ENCODE peak calls at places on chromosomes 1 and 21, in seven cellular contexts. R is GM12891, K is K562, V is SK-N-SH, L is H1, F is GM12878, H is HepG2. W is an unnamed sample.

GRCh38 chr1:15296602-15297321 is 49.7 kb downstream of the FHAD1 start:
- DNase-seq in L (no peak), V (no peak), H (no peak), K (no peak), F (no peak), R (peak), W (no peak)

GRCh38 chr1:44313265-44313918 is 41.7 kb downstream of the ERI3 start:
- DNase-seq in V (no peak), F (no peak), H (no peak), L (no peak), K (no peak), R (no peak), W (no peak)

GRCh38 chr1:72606216-72606615 is 323.9 kb upstream of the NEGR1 start:
- DNase-seq in K (no peak), F (no peak), L (no peak), V (no peak), H (no peak), R (no peak), W (no peak)

GRCh38 chr1:202029171-202029665 is 18.8 kb downstream of the ELF3 start:
- DNase-seq in L (no peak), K (no peak), H (no peak), V (no peak), F (no peak), R (no peak), W (no peak)

GRCh38 chr1:8629241-8630091 is 188.0 kb downstream of the RERE start:
- DNase-seq in H (peak), K (no peak), R (peak), L (no peak), F (peak), V (no peak), W (peak)

GRCh38 chr1:158148458-158148857 is 32.2 kb upstream of the CD1D start:
- DNase-seq in F (no peak), H (no peak), K (no peak), V (no peak), L (no peak), R (no peak), W (no peak)

GRCh38 chr1:110004583-110004982 is 20.0 kb downstream of the AHCYL1 start:
- DNase-seq in L (no peak), V (no peak), H (no peak), R (no peak), F (no peak), K (no peak), W (no peak)

GRCh38 chr21:33230518-33231324 is 983 bp downstream of the IFNAR2 start:
- DNase-seq in R (peak), V (peak), L (no peak), H (peak), F (no peak), K (peak), W (no peak)

GRCh38 chr1:211613951-211614350 is 35.0 kb upstream of the SLC30A1 start:
- DNase-seq in R (no peak), V (peak), F (no peak), K (no peak), H (no peak), L (no peak), W (no peak)

GRCh38 chr21:30579351-30579750 is 10.8 kb downstream of the KRTAP22-2 start:
- DNase-seq in F (no peak), K (no peak), V (no peak), R (no peak), H (no peak), L (no peak), W (no peak)

GRCh38 chr1:10624256-10625050 is 149.7 kb downstream of the PEX14 start:
- DNase-seq in V (no peak), H (no peak), K (no peak), F (no peak), R (no peak), L (no peak), W (no peak)

GRCh38 chr1:86388777-86389176 is 7.3 kb downstream of the ODF2L start:
- DNase-seq in K (no peak), L (no peak), V (no peak), R (no peak), F (no peak), H (no peak), W (no peak)

GRCh38 chr1:116934586-116935207 is 25.0 kb downstream of the PTGFRN start:
- DNase-seq in R (no peak), H (peak), F (no peak), V (no peak), K (peak), L (no peak), W (no peak)

GRCh38 chr1:157114183-157115121 is 14.8 kb upstream of the ETV3L start:
- DNase-seq in K (no peak), R (no peak), H (no peak), L (peak), V (no peak), F (no peak), W (no peak)

GRCh38 chr1:187894349-187894748 is 1065.6 kb downstream of the PLA2G4A start:
- DNase-seq in F (no peak), L (no peak), K (no peak), H (no peak), V (no peak), R (no peak), W (no peak)

GRCh38 chr1:203463469-203464062 is 12.0 kb upstream of the PRELP start:
- DNase-seq in L (no peak), K (no peak), R (no peak), H (no peak), F (no peak), V (no peak), W (no peak)

GRCh38 chr1:161119379-161120061 is 1.6 kb downstream of the NIT1 start:
- DNase-seq in H (no peak), R (peak), L (no peak), V (peak), F (no peak), K (peak), W (peak)

GRCh38 chr1:180641662-180642061 is 9.8 kb downstream of the XPR1 start:
- DNase-seq in R (no peak), L (no peak), V (no peak), K (no peak), F (no peak), H (no peak), W (no peak)
- TF ChIP-seq TAF1 in R (no peak), L (no peak), V (no peak), K (no peak), F (no peak), H (no peak), W (no peak)

DNA sequence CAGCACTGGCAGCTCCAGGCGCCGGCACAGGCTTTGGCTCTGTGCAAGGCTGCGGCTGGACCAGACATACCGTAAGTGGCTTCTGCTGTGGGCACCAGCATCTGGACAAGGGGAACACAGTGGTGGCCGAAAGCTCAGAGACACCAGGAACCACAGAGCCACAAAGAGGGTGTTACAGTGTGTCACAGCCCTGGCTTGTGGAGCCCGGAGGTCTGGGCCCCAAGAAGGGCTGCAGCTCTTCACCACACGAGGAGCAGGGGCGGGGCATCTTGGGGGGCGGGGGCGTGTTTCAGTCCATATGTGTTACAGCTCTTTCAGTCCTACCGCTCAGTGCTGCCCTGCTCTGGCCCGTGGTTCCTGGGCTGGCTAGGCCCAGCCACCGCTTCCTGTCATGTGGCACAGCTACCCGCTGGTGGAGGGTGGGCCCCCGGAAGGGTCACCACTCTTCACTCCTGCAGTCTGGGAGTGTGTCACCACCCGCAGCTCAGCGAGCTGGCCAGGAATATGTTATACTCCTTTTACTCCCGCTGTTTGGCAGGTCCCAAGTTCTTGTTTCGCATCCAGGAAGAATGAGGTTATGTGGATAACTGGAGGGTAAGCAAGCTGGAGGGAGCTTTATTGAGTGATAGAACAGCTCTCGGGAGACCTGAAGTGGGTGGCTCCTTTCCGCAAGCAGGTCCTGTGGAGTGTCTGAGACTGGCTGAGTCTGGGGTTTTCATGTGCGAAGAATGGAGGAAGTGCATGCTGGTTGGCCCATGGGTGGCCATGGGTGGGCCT is 3.3 kb upstream of the LSM10 start:
- DNase-seq in K (peak), H (peak), V (no peak), L (peak), R (peak), F (no peak), W (peak)
- TF ChIP-seq TAF1 in K (peak), H (peak), V (no peak), L (peak), R (peak), F (no peak), W (peak)

DNA sequence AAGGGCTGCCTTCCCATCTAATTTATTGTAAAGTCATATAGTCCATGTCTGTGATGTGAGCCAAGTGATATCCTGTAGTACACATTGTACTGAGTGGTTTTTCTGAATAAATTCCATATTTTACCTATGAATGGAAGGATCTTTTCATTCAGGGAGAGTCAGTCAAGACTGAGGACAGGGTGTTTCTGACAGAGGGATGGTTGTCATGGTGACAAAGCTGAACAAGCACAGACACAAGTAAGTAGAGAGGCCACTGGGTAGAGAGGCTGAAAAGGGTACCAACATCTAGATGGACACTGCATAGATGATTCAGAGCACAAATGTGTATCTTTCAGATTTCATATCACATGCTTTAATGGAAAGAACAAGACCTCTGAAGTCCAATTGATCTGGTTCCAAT is 22.6 kb upstream of the IL20 start:
- DNase-seq in H (no peak), F (no peak), L (no peak), V (no peak), K (no peak), R (no peak), W (no peak)
- TF ChIP-seq TAF1 in H (no peak), F (no peak), L (no peak), V (no peak), K (no peak), R (no peak), W (no peak)

GRCh38 chr1:221283532-221283931 is 404.3 kb downstream of the HLX start:
- DNase-seq in H (no peak), F (no peak), L (no peak), R (no peak), K (no peak), V (no peak), W (no peak)
- TF ChIP-seq TAF1 in H (no peak), F (no peak), L (no peak), R (no peak), K (no peak), V (no peak), W (no peak)

W was measured in GM12892.